ENCODE peak calls at places on chromosomes 5 and 9, in seven cellular contexts. One of them, this sample, is unnamed.

GRCh38 chr9:123550797-123551196 is 194.8 kb downstream of the CRB2 start:
- DNase-seq in Panc1: no peak
- DNase-seq in NCI-H774: no peak
- DNase-seq in GM10248: no peak
- DNase-seq in EL: no peak
- DNase-seq in NCI-H524: peak; percentile 63
- DNase-seq in HTR-8/SVneo: no peak
- DNase-seq in this sample: no peak

GRCh38 chr9:131266301-131267229 is 9.7 kb downstream of the FAM78A start:
- DNase-seq in EL: no peak
- DNase-seq in Panc1: no peak
- DNase-seq in NCI-H524: no peak
- DNase-seq in HTR-8/SVneo: no peak
- DNase-seq in GM10248: no peak
- DNase-seq in NCI-H774: no peak
- DNase-seq in this sample: no peak

GRCh38 chr5:116378007-116378831 is 196.4 kb downstream of the SEMA6A start:
- DNase-seq in EL: no peak
- DNase-seq in Panc1: no peak
- DNase-seq in GM10248: no peak
- DNase-seq in HTR-8/SVneo: no peak
- DNase-seq in NCI-H524: peak; percentile 83
- DNase-seq in NCI-H774: no peak
- DNase-seq in this sample: no peak

GRCh38 chr9:125965421-125965820 is 218.2 kb downstream of the PBX3 start:
- DNase-seq in GM10248: no peak
- DNase-seq in NCI-H524: peak; percentile 97
- DNase-seq in NCI-H774: no peak
- DNase-seq in EL: no peak
- DNase-seq in HTR-8/SVneo: no peak
- DNase-seq in Panc1: no peak
- DNase-seq in this sample: no peak

GRCh38 chr5:150122158-150122510 is 33.5 kb downstream of the PDGFRB start:
- DNase-seq in Panc1: no peak
- DNase-seq in EL: peak; percentile 25
- DNase-seq in HTR-8/SVneo: no peak
- DNase-seq in NCI-H524: no peak
- DNase-seq in NCI-H774: no peak
- DNase-seq in GM10248: peak; percentile 84
- DNase-seq in this sample: peak; percentile 33

GRCh38 chr5:1018596-1018995 is 10.0 kb downstream of the NKD2 start:
- DNase-seq in GM10248: no peak
- DNase-seq in NCI-H524: no peak
- DNase-seq in NCI-H774: no peak
- DNase-seq in EL: no peak
- DNase-seq in HTR-8/SVneo: no peak
- DNase-seq in Panc1: no peak
- DNase-seq in this sample: no peak

GRCh38 chr9:73270967-73271722 is 119.5 kb downstream of the ANXA1 start:
- DNase-seq in NCI-H774: no peak
- DNase-seq in HTR-8/SVneo: peak; percentile 22
- DNase-seq in GM10248: no peak
- DNase-seq in Panc1: no peak
- DNase-seq in EL: peak; percentile 79
- DNase-seq in NCI-H524: no peak
- DNase-seq in this sample: peak; percentile 1

GRCh38 chr9:5025416-5025815 is 40.3 kb downstream of the JAK2 start:
- DNase-seq in Panc1: no peak
- DNase-seq in NCI-H524: no peak
- DNase-seq in EL: peak; percentile 33
- DNase-seq in GM10248: no peak
- DNase-seq in HTR-8/SVneo: no peak
- DNase-seq in NCI-H774: no peak
- DNase-seq in this sample: peak; percentile 1

GRCh38 chr5:176203086-176203485 is 35.1 kb upstream of the SIMC1 start:
- DNase-seq in HTR-8/SVneo: no peak
- DNase-seq in EL: no peak
- DNase-seq in NCI-H524: no peak
- DNase-seq in GM10248: no peak
- DNase-seq in Panc1: no peak
- DNase-seq in NCI-H774: no peak
- DNase-seq in this sample: no peak

GRCh38 chr5:98443916-98444315 is 329.5 kb upstream of the RGMB start:
- DNase-seq in NCI-H524: no peak
- DNase-seq in GM10248: no peak
- DNase-seq in HTR-8/SVneo: no peak
- DNase-seq in Panc1: no peak
- DNase-seq in NCI-H774: no peak
- DNase-seq in EL: no peak
- DNase-seq in this sample: no peak

GRCh38 chr5:59685806-59686205 is 207.7 kb downstream of the PDE4D start:
- DNase-seq in GM10248: no peak
- DNase-seq in NCI-H524: peak; percentile 91
- DNase-seq in EL: no peak
- DNase-seq in NCI-H774: no peak
- DNase-seq in HTR-8/SVneo: no peak
- DNase-seq in Panc1: no peak
- DNase-seq in this sample: peak; percentile 60

GRCh38 chr5:174849426-174849825 is 125.0 kb downstream of the MSX2 start:
- DNase-seq in NCI-H524: no peak
- DNase-seq in NCI-H774: peak; percentile 44
- DNase-seq in Panc1: no peak
- DNase-seq in GM10248: no peak
- DNase-seq in EL: no peak
- DNase-seq in HTR-8/SVneo: no peak
- DNase-seq in this sample: no peak

GRCh38 chr5:170338933-170339779 is 41.6 kb upstream of the LCP2 start:
- DNase-seq in NCI-H524: no peak
- DNase-seq in EL: no peak
- DNase-seq in NCI-H774: no peak
- DNase-seq in GM10248: peak; percentile 82
- DNase-seq in HTR-8/SVneo: no peak
- DNase-seq in Panc1: peak; percentile 18
- DNase-seq in this sample: no peak

GRCh38 chr9:129012893-129013448 is 15.2 kb downstream of the SH3GLB2 start:
- DNase-seq in NCI-H774: no peak
- DNase-seq in NCI-H524: no peak
- DNase-seq in EL: no peak
- DNase-seq in Panc1: no peak
- DNase-seq in GM10248: no peak
- DNase-seq in HTR-8/SVneo: no peak
- DNase-seq in this sample: no peak

GRCh38 chr5:32709789-32710334 is 1.3 kb upstream of the NPR3 start:
- DNase-seq in HTR-8/SVneo: peak; percentile 89
- DNase-seq in GM10248: peak; percentile 67
- DNase-seq in NCI-H524: peak; percentile 77
- DNase-seq in NCI-H774: peak; percentile 59
- DNase-seq in EL: peak; percentile 89
- DNase-seq in Panc1: peak; percentile 74
- DNase-seq in this sample: peak; percentile 79

GRCh38 chr5:176628406-176629228 is 1.7 kb downstream of the SNCB start:
- DNase-seq in EL: no peak
- DNase-seq in HTR-8/SVneo: no peak
- DNase-seq in Panc1: no peak
- DNase-seq in GM10248: no peak
- DNase-seq in NCI-H774: no peak
- DNase-seq in NCI-H524: no peak
- DNase-seq in this sample: no peak

GRCh38 chr5:132069994-132070393 is 3.6 kb upstream of the CSF2 start:
- DNase-seq in HTR-8/SVneo: no peak
- DNase-seq in NCI-H774: no peak
- DNase-seq in NCI-H524: no peak
- DNase-seq in EL: no peak
- DNase-seq in Panc1: no peak
- DNase-seq in GM10248: no peak
- DNase-seq in this sample: no peak

GRCh38 chr5:176594554-176594953 is 15.4 kb downstream of the GPRIN1 start:
- DNase-seq in NCI-H774: no peak
- DNase-seq in NCI-H524: no peak
- DNase-seq in GM10248: no peak
- DNase-seq in HTR-8/SVneo: no peak
- DNase-seq in EL: no peak
- DNase-seq in Panc1: no peak
- DNase-seq in this sample: no peak

GRCh38 chr5:66518753-66519152 is 77.4 kb upstream of the MAST4 start:
- DNase-seq in HTR-8/SVneo: no peak
- DNase-seq in NCI-H524: peak; percentile 24
- DNase-seq in EL: peak; percentile 23
- DNase-seq in GM10248: no peak
- DNase-seq in NCI-H774: no peak
- DNase-seq in Panc1: no peak
- DNase-seq in this sample: no peak

GRCh38 chr9:121367651-121368510 is 2.2 kb downstream of the STOM start:
- DNase-seq in HTR-8/SVneo: no peak
- DNase-seq in Panc1: no peak
- DNase-seq in GM10248: no peak
- DNase-seq in NCI-H524: no peak
- DNase-seq in EL: peak; percentile 30
- DNase-seq in NCI-H774: peak; percentile 20
- DNase-seq in this sample: no peak

GRCh38 chr5:145585-146323 is 45.5 kb upstream of the LRRC14B start:
- DNase-seq in NCI-H524: no peak
- DNase-seq in NCI-H774: no peak
- DNase-seq in EL: no peak
- DNase-seq in Panc1: no peak
- DNase-seq in HTR-8/SVneo: no peak
- DNase-seq in GM10248: no peak
- DNase-seq in this sample: no peak

GRCh38 chr9:129266536-129266935 is 88.5 kb upstream of the IER5L start:
- DNase-seq in HTR-8/SVneo: no peak
- DNase-seq in GM10248: no peak
- DNase-seq in NCI-H774: no peak
- DNase-seq in EL: no peak
- DNase-seq in Panc1: no peak
- DNase-seq in NCI-H524: no peak
- DNase-seq in this sample: no peak

GRCh38 chr5:127003798-127004495 is 26.4 kb downstream of the MARCHF3 start:
- DNase-seq in NCI-H774: no peak
- DNase-seq in Panc1: no peak
- DNase-seq in GM10248: no peak
- DNase-seq in HTR-8/SVneo: no peak
- DNase-seq in EL: no peak
- DNase-seq in NCI-H524: no peak
- DNase-seq in this sample: no peak

GRCh38 chr5:17282283-17283120 is 65.1 kb downstream of the BASP1 start:
- DNase-seq in HTR-8/SVneo: no peak
- DNase-seq in NCI-H524: no peak
- DNase-seq in Panc1: no peak
- DNase-seq in NCI-H774: no peak
- DNase-seq in EL: no peak
- DNase-seq in GM10248: peak; percentile 77
- DNase-seq in this sample: no peak

GRCh38 chr9:33748633-33749304 is 46.6 kb upstream of the PRSS3 start:
- DNase-seq in Panc1: no peak
- DNase-seq in GM10248: no peak
- DNase-seq in NCI-H774: no peak
- DNase-seq in EL: no peak
- DNase-seq in HTR-8/SVneo: no peak
- DNase-seq in NCI-H524: no peak
- DNase-seq in this sample: no peak

GRCh38 chr5:111737716-111738115 is 19.3 kb downstream of the NREP start:
- DNase-seq in Panc1: no peak
- DNase-seq in NCI-H774: no peak
- DNase-seq in GM10248: no peak
- DNase-seq in HTR-8/SVneo: no peak
- DNase-seq in NCI-H524: no peak
- DNase-seq in EL: peak; percentile 76
- DNase-seq in this sample: no peak

GRCh38 chr5:167513383-167513782 is 778.1 kb upstream of the WWC1 start:
- DNase-seq in HTR-8/SVneo: no peak
- DNase-seq in EL: no peak
- DNase-seq in NCI-H774: peak; percentile 50
- DNase-seq in Panc1: no peak
- DNase-seq in GM10248: no peak
- DNase-seq in NCI-H524: peak; percentile 53
- DNase-seq in this sample: no peak